ENCODE peak calls at places on chromosomes 4 and X, in five cellular contexts. I, V, N, G and S are unnamed samples.

GRCh38 chr4:67755974-67756373 is 1.8 kb upstream of the GNRHR start:
- DNase-seq in G (no peak), I (no peak), N (no peak), V (no peak), S (no peak)

GRCh38 chr4:184817494-184818215 is 8.1 kb downstream of the ACSL1 start:
- DNase-seq in G (no peak), V (no peak), N (no peak), I (no peak), S (no peak)

GRCh38 chrX:66731398-66731797 is 92.5 kb upstream of the EDA2R start:
- DNase-seq in I (peak), N (peak), G (no peak), V (peak), S (peak)

GRCh38 chr4:3420606-3420955 is 21.2 kb upstream of the HGFAC start:
- DNase-seq in G (no peak), I (no peak), N (no peak), V (peak), S (no peak)

GRCh38 chr4:169283114-169283509 is 12.4 kb upstream of the SH3RF1 start:
- DNase-seq in V (no peak), G (no peak), I (peak), N (peak), S (no peak)

GRCh38 chrX:154317391-154318000 is 21.9 kb downstream of the TKTL1 start:
- DNase-seq in V (peak), N (peak), G (no peak), I (peak), S (no peak)

GRCh38 chrX:44874481-44875184 is 1.6 kb downstream of the KDM6A start:
- DNase-seq in V (peak), G (no peak), N (peak), I (peak), S (no peak)

GRCh38 chr4:173014113-173014558 is 154.5 kb upstream of the GALNT7 start:
- DNase-seq in G (peak), V (peak), N (peak), I (peak), S (peak)

GRCh38 chr4:24174622-24175021 is 284.8 kb upstream of the PPARGC1A start:
- DNase-seq in I (peak), V (no peak), N (peak), G (no peak), S (no peak)

GRCh38 chrX:48703642-48704481 is 7.3 kb downstream of the SUV39H1 start:
- DNase-seq in N (peak), I (peak), V (peak), G (no peak), S (no peak)

GRCh38 chrX:151821226-151821625 is 86.7 kb downstream of the CNGA2 start:
- DNase-seq in V (no peak), N (no peak), I (no peak), G (no peak), S (no peak)

GRCh38 chr4:183657564-183657963 is 1.4 kb downstream of the RWDD4 start:
- DNase-seq in G (no peak), N (no peak), I (no peak), V (no peak), S (no peak)

GRCh38 chrX:96372313-96373046 is 312.2 kb upstream of the DIAPH2 start:
- DNase-seq in V (peak), I (peak), G (no peak), N (peak), S (peak)

GRCh38 chr4:128751354-128751753 is 58.1 kb upstream of the JADE1 start:
- DNase-seq in N (no peak), G (no peak), I (no peak), V (no peak), S (no peak)

GRCh38 chr4:107991945-107992625 is 2.4 kb downstream of the HADH start:
- DNase-seq in V (no peak), I (peak), N (peak), G (no peak), S (no peak)

GRCh38 chr4:86043755-86044592 is 315.9 kb downstream of the MAPK10 start:
- DNase-seq in I (peak), N (peak), G (no peak), V (peak), S (peak)

GRCh38 chrX:82961129-82961528 is 547.0 kb upstream of the POU3F4 start:
- DNase-seq in N (no peak), I (no peak), G (no peak), V (peak), S (no peak)

DNA sequence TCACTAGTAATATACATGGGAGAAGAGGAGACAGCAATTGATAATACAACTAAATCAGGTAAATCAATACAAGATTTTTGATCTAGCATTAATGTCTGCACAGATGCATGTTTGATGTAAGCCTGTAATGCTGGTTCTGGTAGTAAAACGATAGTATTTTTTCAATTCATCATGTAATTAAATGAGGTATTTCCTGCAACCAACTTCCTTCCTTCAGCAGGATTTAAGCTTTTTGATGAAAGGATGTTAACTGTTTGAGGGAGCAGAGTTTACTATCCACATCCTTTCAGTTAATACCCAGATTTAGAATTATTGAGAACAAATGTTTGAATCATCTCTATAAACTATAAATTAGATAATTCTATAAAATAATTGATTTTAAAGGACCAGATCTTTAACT is 31.4 kb upstream of the NFKB1 start:
- DNase-seq in N (no peak), V (no peak), G (no peak), I (no peak), S (no peak)
- H3K4me3 ChIP-seq in N (no peak), V (no peak), G (no peak), I (no peak), S (no peak)

GRCh38 chrX:80513620-80514019 is 93.4 kb downstream of the TENT5D start:
- DNase-seq in I (no peak), G (no peak), N (no peak), V (peak), S (no peak)

GRCh38 chrX:80511969-80512760 is 91.9 kb downstream of the TENT5D start:
- DNase-seq in G (no peak), V (peak), N (no peak), I (peak), S (no peak)

DNA sequence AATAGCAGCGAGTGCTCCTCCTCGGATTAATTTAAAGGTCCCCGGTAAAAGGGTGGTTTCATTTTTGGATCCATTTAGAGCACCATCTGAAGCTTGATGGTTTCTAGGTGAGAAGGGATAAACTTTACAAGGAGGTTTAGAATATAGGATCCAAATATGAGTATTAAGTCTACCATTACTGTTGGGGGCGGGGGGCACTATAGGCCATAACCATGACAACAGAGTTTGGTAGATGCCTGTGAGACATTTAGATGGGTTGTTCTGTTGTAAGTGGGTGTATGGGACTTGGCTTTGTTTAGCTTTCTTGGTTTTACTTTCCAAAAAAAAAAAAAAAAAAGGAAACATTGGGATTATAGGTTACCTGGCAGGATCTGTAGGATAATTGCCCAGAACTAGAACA is 92.7 kb downstream of the TENT5D start:
- DNase-seq in I (no peak), V (no peak), N (no peak), G (no peak), S (no peak)
- H2BK120ac ChIP-seq in I (no peak), V (peak), N (no peak), G (no peak), S (no peak)

DNA sequence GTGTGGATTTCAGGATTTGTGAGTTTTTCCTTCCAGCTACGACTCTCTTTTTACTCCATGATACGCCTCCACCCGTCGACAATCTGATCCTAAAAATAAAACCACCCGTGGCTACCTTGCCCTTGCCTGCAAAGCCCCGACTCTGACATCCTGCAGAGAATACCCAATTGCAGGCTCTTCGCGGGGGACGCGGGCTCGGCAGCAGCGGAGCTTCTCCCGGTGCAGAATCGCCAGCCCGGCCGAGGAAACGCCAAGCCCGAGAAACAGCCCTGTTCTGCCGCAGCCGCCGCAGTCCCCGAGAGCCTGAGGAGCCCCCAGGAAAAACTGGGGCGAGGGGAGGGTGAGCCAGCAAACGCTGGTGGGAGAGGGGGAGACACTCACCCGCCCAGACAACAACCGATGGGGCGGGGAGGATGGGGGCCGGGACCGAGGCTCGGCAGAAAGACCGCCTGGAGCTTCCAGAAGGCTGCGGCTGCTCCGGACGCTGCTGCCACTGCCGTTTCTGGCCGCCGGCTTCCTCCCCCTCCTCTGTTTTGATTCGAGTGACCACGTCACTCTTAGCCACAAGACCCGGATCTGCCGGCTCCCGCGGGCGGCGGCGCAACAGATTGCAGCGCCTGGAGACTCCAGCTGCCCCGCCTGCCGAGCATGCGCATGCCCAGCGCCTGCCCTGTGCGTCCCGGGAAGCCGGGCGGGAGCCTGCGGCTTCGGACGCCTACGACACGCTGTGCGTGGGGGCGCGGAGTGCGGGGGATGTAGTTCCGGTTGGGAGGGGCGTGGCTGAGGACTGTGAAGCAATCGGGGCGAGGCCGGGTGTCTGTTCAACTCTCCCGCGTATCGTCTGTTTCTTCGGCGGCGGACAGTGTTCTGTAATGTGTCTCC is at the start of gene SMIM14:
- DNase-seq in G (peak), I (peak), N (peak), V (peak), S (peak)
- H2BK15ac ChIP-seq in G (peak), I (peak), N (peak), V (no peak), S (peak)

GRCh38 chr4:120923201-120923522 is 636 bp upstream of the PRDM5 start:
- DNase-seq in N (no peak), I (no peak), G (no peak), V (no peak), S (no peak)
- H3K4me3 ChIP-seq in N (peak), I (no peak), G (peak), V (peak), S (peak)

GRCh38 chr4:182235016-182235415 is 8.2 kb upstream of the TENM3 start:
- DNase-seq in I (no peak), V (no peak), N (no peak), G (no peak), S (no peak)

GRCh38 chr4:182231080-182231479 is 12.1 kb upstream of the TENM3 start:
- DNase-seq in G (no peak), V (no peak), N (peak), I (no peak), S (no peak)

GRCh38 chr4:182230256-182230655 is 12.9 kb upstream of the TENM3 start:
- DNase-seq in I (no peak), V (no peak), N (no peak), G (no peak), S (no peak)

GRCh38 chr4:182227611-182228010 is 15.6 kb upstream of the TENM3 start:
- DNase-seq in N (no peak), V (no peak), G (no peak), I (no peak), S (no peak)

GRCh38 chr4:182231503-182231902 is 11.7 kb upstream of the TENM3 start:
- DNase-seq in V (no peak), N (no peak), G (no peak), I (no peak), S (no peak)
- H2BK120ac ChIP-seq in V (no peak), N (no peak), G (no peak), I (no peak), S (no peak)

DNA sequence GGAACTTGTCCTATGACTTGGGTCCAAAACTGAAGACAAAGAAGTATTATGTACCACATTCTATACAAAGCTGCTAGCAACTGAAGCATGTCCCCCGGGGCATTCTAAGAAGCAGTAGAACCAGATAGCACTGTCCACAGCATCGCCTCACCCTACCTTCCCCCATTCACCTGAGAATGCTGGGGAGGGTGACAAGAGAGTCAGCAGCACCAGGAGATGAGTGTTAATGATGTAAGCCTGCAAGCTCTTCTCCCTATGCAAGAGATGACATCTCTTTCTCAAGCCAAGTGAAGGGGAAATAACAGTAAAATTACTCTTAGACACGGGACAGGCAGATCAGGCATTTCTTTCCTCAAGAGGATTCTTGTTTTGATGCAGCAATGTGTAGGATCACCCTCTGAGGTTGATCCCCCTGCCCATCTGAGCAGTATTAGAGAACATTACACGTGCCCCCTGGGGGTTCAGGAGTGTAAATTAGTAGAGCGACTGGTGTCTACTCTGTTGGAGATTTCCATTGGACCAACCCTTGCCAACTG is 13.9 kb upstream of the TLR1 start:
- DNase-seq in I (no peak), V (no peak), G (no peak), N (no peak), S (no peak)
- H2BK15ac ChIP-seq in I (no peak), V (no peak), G (no peak), N (peak), S (no peak)

GRCh38 chrX:110743679-110744340 is 51.8 kb downstream of the CHRDL1 start:
- DNase-seq in N (peak), V (no peak), I (no peak), G (no peak), S (no peak)
- H3K4me3 ChIP-seq in N (no peak), V (no peak), I (no peak), G (no peak), S (no peak)

GRCh38 chr4:105147226-105148151 is 813 bp downstream of the TET2 start:
- DNase-seq in N (peak), V (peak), I (peak), G (no peak), S (peak)

GRCh38 chr4:105145913-105146285 is 777 bp upstream of the TET2 start:
- DNase-seq in G (no peak), V (no peak), I (no peak), N (no peak), S (peak)

GRCh38 chr4:105145059-105145912 is 1.4 kb upstream of the TET2 start:
- DNase-seq in N (no peak), I (no peak), V (peak), G (no peak), S (no peak)

GRCh38 chr4:105149771-105150170 is 3.1 kb downstream of the TET2 start:
- DNase-seq in I (no peak), N (no peak), G (no peak), V (no peak), S (no peak)

DNA sequence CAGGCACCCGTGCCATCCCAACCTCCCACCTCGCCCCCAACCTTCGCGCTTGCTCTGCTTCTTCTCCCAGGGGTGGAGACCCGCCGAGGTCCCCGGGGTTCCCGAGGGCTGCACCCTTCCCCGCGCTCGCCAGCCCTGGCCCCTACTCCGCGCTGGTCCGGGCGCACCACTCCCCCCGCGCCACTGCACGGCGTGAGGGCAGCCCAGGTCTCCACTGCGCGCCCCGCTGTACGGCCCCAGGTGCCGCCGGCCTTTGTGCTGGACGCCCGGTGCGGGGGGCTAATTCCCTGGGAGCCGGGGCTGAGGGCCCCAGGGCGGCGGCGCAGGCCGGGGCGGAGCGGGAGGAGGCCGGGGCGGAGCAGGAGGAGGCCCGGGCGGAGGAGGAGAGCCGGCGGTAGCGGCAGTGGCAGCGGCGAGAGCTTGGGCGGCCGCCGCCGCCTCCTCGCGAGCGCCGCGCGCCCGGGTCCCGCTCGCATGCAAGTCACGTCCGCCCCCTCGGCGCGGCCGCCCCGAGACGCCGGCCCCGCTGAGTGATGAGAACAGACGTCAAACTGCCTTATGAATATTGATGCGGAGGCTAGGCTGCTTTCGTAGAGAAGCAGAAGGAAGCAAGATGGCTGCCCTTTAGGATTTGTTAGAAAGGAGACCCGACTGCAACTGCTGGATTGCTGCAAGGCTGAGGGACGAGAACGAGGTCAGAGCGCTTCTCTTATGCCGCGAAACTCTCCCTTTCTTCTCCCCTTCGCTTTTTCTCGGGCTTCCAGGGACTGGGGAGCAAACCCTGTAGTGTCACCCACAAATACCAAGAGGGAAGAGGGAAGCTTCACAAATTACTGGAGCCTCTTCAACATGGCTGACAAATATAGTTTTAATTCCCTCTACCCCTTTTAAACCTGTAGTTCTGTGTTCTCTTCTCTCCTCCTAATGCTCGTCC is at the start of gene TET2:
- DNase-seq in G (no peak), V (peak), I (peak), N (peak), S (peak)
- H2BK120ac ChIP-seq in G (no peak), V (no peak), I (peak), N (peak), S (no peak)

GRCh38 chrX:40433160-40433559 is 147.6 kb upstream of the ATP6AP2 start:
- DNase-seq in I (no peak), N (no peak), V (no peak), G (no peak), S (no peak)
- H2BK15ac ChIP-seq in I (no peak), N (no peak), V (no peak), G (no peak), S (no peak)